ENCODE peak calls at places on chromosome X, in four cellular contexts. One of them, this sample, is unnamed.

GRCh38 chrX:125288343-125288742 is 31.3 kb upstream of the TEX13C start:
- DNase-seq in B cell: no peak
- DNase-seq in body of pancreas: no peak
- DNase-seq in Caco-2: no peak
- DNase-seq in this sample: no peak

GRCh38 chrX:134604701-134605271 is 53.5 kb downstream of the PLAC1 start:
- DNase-seq in B cell: no peak
- DNase-seq in body of pancreas: peak
- DNase-seq in Caco-2: no peak
- DNase-seq in this sample: no peak

GRCh38 chrX:46683023-46683422 is 75.9 kb downstream of the SLC9A7 start:
- DNase-seq in B cell: no peak
- DNase-seq in body of pancreas: no peak
- DNase-seq in Caco-2: peak
- DNase-seq in this sample: no peak

GRCh38 chrX:36787787-36788186 is 220.4 kb upstream of the FAM47C start:
- DNase-seq in B cell: no peak
- DNase-seq in body of pancreas: no peak
- DNase-seq in Caco-2: no peak
- DNase-seq in this sample: no peak

GRCh38 chrX:18574591-18574990 is 97.3 kb downstream of the RS1 start:
- DNase-seq in B cell: no peak
- DNase-seq in body of pancreas: peak
- DNase-seq in Caco-2: peak
- DNase-seq in this sample: no peak

GRCh38 chrX:46653482-46653881 is 79.9 kb downstream of the CHST7 start:
- DNase-seq in B cell: no peak
- DNase-seq in body of pancreas: no peak
- DNase-seq in Caco-2: peak
- DNase-seq in this sample: peak

GRCh38 chrX:124328765-124329164 is 3.7 kb upstream of the TEX13D start:
- DNase-seq in B cell: no peak
- DNase-seq in body of pancreas: no peak
- DNase-seq in Caco-2: no peak
- DNase-seq in this sample: no peak

GRCh38 chrX:21813612-21814368 is 25.6 kb upstream of the MBTPS2 start:
- DNase-seq in B cell: no peak
- DNase-seq in body of pancreas: no peak
- DNase-seq in Caco-2: peak
- DNase-seq in this sample: no peak

GRCh38 chrX:129908636-129909035 is 2.7 kb downstream of the UTP14A start:
- DNase-seq in B cell: no peak
- DNase-seq in body of pancreas: no peak
- DNase-seq in Caco-2: no peak
- DNase-seq in this sample: no peak

GRCh38 chrX:72245461-72246089 is 6.7 kb upstream of the ERCC6L start:
- DNase-seq in B cell: peak
- DNase-seq in body of pancreas: peak
- DNase-seq in Caco-2: peak
- DNase-seq in this sample: peak

GRCh38 chrX:153055827-153056748 is at the start of gene PNMA3:
- DNase-seq in B cell: no peak
- DNase-seq in body of pancreas: no peak
- DNase-seq in Caco-2: no peak
- DNase-seq in this sample: peak

GRCh38 chrX:88425739-88426138 is 321.3 kb upstream of the CPXCR1 start:
- DNase-seq in B cell: no peak
- DNase-seq in body of pancreas: no peak
- DNase-seq in Caco-2: peak
- DNase-seq in this sample: no peak

GRCh38 chrX:130173190-130173895 is 1.6 kb downstream of the RAB33A start:
- DNase-seq in B cell: no peak
- DNase-seq in body of pancreas: peak
- DNase-seq in Caco-2: no peak
- DNase-seq in this sample: peak

GRCh38 chrX:48934581-48935331 is 15.9 kb upstream of the PIM2 start:
- DNase-seq in B cell: no peak
- DNase-seq in body of pancreas: no peak
- DNase-seq in Caco-2: no peak
- DNase-seq in this sample: peak

GRCh38 chrX:69313622-69314290 is 148.5 kb upstream of the PJA1 start:
- DNase-seq in B cell: no peak
- DNase-seq in body of pancreas: no peak
- DNase-seq in Caco-2: no peak
- DNase-seq in this sample: no peak

GRCh38 chrX:71911023-71911730 is 532 bp downstream of the NHSL2 start:
- DNase-seq in B cell: peak
- DNase-seq in body of pancreas: peak
- DNase-seq in Caco-2: no peak
- DNase-seq in this sample: peak

GRCh38 chrX:123909498-123909897 is 49.6 kb downstream of the XIAP start:
- DNase-seq in B cell: no peak
- DNase-seq in body of pancreas: no peak
- DNase-seq in Caco-2: no peak
- DNase-seq in this sample: no peak

GRCh38 chrX:109266034-109266433 is 215.9 kb downstream of the GUCY2F start:
- DNase-seq in B cell: no peak
- DNase-seq in body of pancreas: no peak
- DNase-seq in Caco-2: no peak
- DNase-seq in this sample: no peak

GRCh38 chrX:20224814-20225487 is 41.8 kb downstream of the RPS6KA3 start:
- DNase-seq in B cell: no peak
- DNase-seq in body of pancreas: no peak
- DNase-seq in Caco-2: no peak
- DNase-seq in this sample: peak

DNA sequence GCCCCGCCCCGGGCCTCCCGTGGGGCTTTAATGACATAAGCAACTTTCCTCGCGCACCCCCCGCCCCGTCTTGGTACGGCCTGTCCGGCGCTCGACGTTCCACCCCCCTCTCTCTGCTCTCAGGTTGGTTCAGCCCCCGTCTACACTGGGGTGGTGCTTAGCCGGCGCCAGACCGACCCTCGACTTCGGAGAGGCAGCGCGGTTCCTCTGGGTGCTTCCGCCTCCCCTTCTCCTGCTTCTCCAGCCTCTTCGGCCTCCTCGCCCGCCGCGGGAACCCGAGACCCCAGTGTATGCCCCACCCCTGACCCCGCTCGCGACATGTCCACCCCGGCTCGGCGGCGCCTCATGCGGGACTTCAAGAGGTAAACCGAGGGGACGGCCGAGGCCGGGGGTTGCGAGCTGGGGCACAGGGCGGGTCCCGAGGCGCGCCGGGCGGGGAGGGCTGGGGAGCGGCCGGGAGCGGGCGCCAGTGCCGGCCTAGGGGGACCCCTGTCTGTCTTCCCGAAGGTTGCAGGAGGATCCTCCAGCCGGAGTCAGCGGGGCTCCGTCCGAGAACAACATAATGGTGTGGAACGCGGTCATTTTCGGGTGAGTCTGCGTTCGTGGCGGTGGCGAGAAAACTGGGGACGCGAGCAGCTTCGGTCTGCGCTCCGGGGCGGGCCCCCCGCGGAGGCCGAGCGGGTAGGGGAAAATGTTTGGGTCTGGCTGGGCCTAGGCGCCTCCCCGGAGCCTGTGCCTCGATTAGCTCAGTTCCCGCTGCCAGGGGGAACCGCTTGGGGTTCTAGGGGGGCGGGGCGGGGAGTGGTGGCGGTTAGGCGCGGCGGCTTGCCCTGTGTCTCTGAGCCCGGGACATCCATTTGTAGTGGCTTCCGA is at the start of gene UBE2A:
- DNase-seq in B cell: peak
- DNase-seq in body of pancreas: peak
- DNase-seq in Caco-2: peak
- DNase-seq in this sample: peak
- TF ChIP-seq CTCF in B cell: no peak
- TF ChIP-seq CTCF in body of pancreas: peak
- TF ChIP-seq CTCF in Caco-2: no peak
- TF ChIP-seq CTCF in this sample: peak

DNA sequence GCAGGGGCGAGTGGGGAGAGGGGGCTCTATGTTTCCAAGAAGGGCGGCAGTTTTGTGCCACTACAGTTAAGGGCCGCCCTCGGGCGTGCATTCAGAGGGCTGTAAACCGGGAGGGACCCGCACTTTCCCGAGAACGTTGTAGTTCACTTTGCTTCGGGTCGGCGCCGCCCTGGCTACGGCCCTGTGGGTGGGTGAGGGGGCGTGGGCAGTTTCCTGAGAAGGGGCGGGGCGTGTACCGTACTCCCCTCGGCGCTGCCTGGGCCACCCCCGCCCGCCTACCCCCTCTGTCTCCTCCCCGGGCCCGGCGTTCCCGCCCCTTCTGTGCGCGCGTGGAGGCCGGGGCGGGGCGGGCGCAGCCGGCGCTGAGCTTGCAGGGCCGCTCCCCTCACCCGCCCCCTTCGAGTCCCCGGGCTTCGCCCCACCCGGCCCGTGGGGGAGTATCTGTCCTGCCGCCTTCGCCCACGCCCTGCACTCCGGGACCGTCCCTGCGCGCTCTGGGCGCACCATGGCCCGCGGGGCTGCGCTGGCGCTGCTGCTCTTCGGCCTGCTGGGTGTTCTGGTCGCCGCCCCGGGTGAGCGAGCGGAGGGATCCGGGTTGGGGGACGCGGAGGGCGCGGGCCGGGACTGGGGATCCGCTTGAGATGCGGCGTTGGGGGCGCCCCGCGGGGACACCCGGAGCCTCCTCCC is at the start of gene CD99:
- DNase-seq in B cell: peak
- DNase-seq in body of pancreas: peak
- DNase-seq in Caco-2: peak
- DNase-seq in this sample: peak
- TF ChIP-seq CTCF in B cell: no peak
- TF ChIP-seq CTCF in body of pancreas: no peak
- TF ChIP-seq CTCF in Caco-2: no peak
- TF ChIP-seq CTCF in this sample: no peak

GRCh38 chrX:42530027-42530426 is 247.9 kb downstream of the PPP1R2C start:
- DNase-seq in B cell: no peak
- DNase-seq in body of pancreas: no peak
- DNase-seq in Caco-2: peak
- DNase-seq in this sample: no peak
- TF ChIP-seq CTCF in B cell: no peak
- TF ChIP-seq CTCF in body of pancreas: no peak
- TF ChIP-seq CTCF in Caco-2: peak
- TF ChIP-seq CTCF in this sample: no peak

GRCh38 chrX:413322-414201 is 26.9 kb upstream of the PPP2R3B start:
- DNase-seq in B cell: no peak
- DNase-seq in body of pancreas: no peak
- DNase-seq in Caco-2: no peak
- DNase-seq in this sample: no peak
- TF ChIP-seq CTCF in B cell: no peak
- TF ChIP-seq CTCF in body of pancreas: no peak
- TF ChIP-seq CTCF in Caco-2: no peak
- TF ChIP-seq CTCF in this sample: no peak

DNA sequence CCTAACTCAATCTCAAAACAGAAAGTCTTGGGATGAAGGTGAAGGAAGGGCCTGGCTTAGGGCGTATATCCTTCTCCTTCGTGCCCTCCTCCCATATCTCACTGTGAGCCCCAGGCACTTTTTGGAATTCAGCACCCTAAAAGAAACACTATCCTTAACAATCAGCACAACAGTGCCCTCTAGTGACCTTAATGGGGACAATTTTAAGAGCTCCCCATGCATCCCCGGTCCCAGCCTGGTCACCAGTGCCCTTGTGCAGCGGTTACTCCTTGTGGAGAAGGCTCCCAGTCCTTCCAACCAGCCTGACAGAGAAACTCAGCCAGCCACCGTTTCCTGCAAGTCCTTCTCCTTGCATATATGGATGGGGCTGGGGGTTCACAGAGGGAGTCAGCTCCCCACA is 4.2 kb downstream of the PAK3 start:
- DNase-seq in B cell: peak
- DNase-seq in body of pancreas: no peak
- DNase-seq in Caco-2: peak
- DNase-seq in this sample: peak
- TF ChIP-seq CTCF in B cell: peak
- TF ChIP-seq CTCF in body of pancreas: peak
- TF ChIP-seq CTCF in Caco-2: peak
- TF ChIP-seq CTCF in this sample: peak

GRCh38 chrX:115952417-115953092 is 218.0 kb upstream of the AGTR2 start:
- DNase-seq in B cell: no peak
- DNase-seq in body of pancreas: no peak
- DNase-seq in Caco-2: no peak
- DNase-seq in this sample: no peak
- TF ChIP-seq CTCF in B cell: no peak
- TF ChIP-seq CTCF in body of pancreas: no peak
- TF ChIP-seq CTCF in Caco-2: no peak
- TF ChIP-seq CTCF in this sample: no peak

GRCh38 chrX:140151316-140151715 is 186.0 kb upstream of the CXorf66 start:
- DNase-seq in B cell: no peak
- DNase-seq in body of pancreas: no peak
- DNase-seq in Caco-2: no peak
- DNase-seq in this sample: no peak

GRCh38 chrX:140149761-140150160 is 184.4 kb upstream of the CXorf66 start:
- DNase-seq in B cell: no peak
- DNase-seq in body of pancreas: no peak
- DNase-seq in Caco-2: no peak
- DNase-seq in this sample: no peak
- TF ChIP-seq CTCF in B cell: no peak
- TF ChIP-seq CTCF in body of pancreas: no peak
- TF ChIP-seq CTCF in Caco-2: no peak
- TF ChIP-seq CTCF in this sample: no peak

DNA sequence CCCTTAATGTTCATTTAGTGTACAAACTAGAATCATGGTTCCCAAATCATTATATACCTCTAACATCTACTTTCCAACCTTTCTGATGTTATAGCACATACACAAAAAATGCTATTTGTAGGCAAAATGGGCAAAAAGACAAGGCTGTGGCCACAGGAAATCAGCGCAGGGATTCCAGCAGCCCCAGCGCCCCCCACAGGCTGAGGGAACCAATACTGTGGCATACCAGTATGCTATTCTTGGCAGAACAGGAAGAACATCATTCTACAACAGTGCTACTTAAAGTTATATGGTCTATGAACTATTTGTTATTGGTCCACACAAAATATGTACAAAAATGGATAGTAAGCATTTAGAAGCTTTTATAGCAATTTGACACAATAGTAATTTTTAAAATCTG is 25.3 kb downstream of the STEEP1 start:
- DNase-seq in B cell: no peak
- DNase-seq in body of pancreas: no peak
- DNase-seq in Caco-2: no peak
- DNase-seq in this sample: peak
- TF ChIP-seq CTCF in B cell: no peak
- TF ChIP-seq CTCF in body of pancreas: no peak
- TF ChIP-seq CTCF in Caco-2: no peak
- TF ChIP-seq CTCF in this sample: no peak

DNA sequence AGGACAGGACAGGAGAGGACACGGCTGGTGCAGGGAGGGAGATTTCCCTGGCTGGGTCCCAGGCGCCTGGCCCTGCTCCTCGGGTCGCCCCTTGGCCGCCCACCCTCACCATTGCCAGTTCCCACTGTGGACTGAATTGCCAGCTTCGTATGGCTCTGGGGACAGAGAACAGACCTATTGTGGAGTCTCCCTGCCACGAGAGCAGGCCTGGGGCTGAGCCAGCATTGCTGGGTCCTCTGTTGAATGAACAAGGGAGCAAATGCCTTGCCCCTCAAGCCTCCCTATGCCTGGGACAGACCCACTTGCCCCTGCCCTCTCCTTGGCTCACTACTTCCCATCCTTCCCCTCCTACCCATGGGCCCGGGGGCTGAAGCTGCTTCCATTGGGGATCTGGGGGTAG is 4.3 kb downstream of the PLXNA3 start:
- DNase-seq in B cell: no peak
- DNase-seq in body of pancreas: no peak
- DNase-seq in Caco-2: no peak
- DNase-seq in this sample: no peak
- TF ChIP-seq CTCF in B cell: no peak
- TF ChIP-seq CTCF in body of pancreas: no peak
- TF ChIP-seq CTCF in Caco-2: no peak
- TF ChIP-seq CTCF in this sample: no peak